ENCODE peak calls at places on chromosomes 13 and 19, in eight cellular contexts. U is cardiac fibroblast; D is upper lobe of right lung; N is tibial nerve; B is CD8-positive, alpha-beta T cell; H is foreskin fibroblast; P is astrocyte of the spinal cord; Y is choroid plexus epithelial cell. E is an unnamed sample.

GRCh38 chr13:100565291-100565690 is 23.3 kb downstream of the GGACT start:
- DNase-seq in U (no peak), Y (no peak), D (no peak), P (no peak), B (no peak), H (no peak), N (no peak), E (no peak)

GRCh38 chr13:101845501-101846012 is 393.1 kb downstream of the ITGBL1 start:
- DNase-seq in B (no peak), Y (peak), N (no peak), U (no peak), P (peak), H (no peak), D (no peak), E (no peak)

GRCh38 chr19:8240274-8241229 is 31.4 kb downstream of the CERS4 start:
- DNase-seq in Y (peak), B (peak), H (peak), D (peak), N (peak), P (peak), U (peak), E (peak)

GRCh38 chr13:35947315-35947714 is 183.9 kb downstream of the DCLK1 start:
- DNase-seq in N (no peak), B (no peak), P (no peak), Y (no peak), D (no peak), H (no peak), U (no peak), E (no peak)

GRCh38 chr13:99258210-99258860 is at the start of gene GPR18:
- DNase-seq in U (no peak), D (no peak), Y (no peak), P (no peak), B (peak), N (no peak), H (no peak), E (no peak)

GRCh38 chr13:95643814-95644598 is 500 bp downstream of the DZIP1 start:
- DNase-seq in B (no peak), D (no peak), P (peak), U (peak), N (no peak), Y (peak), H (peak), E (peak)

GRCh38 chr13:98203641-98204326 is 26.7 kb upstream of the RNF113B start:
- DNase-seq in P (no peak), D (no peak), U (no peak), B (no peak), H (no peak), Y (no peak), N (no peak), E (no peak)

GRCh38 chr13:108200781-108201398 is 14.4 kb downstream of the LIG4 start:
- DNase-seq in N (no peak), Y (peak), D (no peak), U (peak), B (no peak), P (no peak), H (peak), E (peak)

GRCh38 chr13:36344886-36345437 is 1.2 kb downstream of the SPART start:
- DNase-seq in U (peak), Y (peak), D (no peak), P (no peak), H (no peak), B (peak), N (no peak), E (peak)

GRCh38 chr19:4523306-4524110 is 5.2 kb upstream of the PLIN4 start:
- DNase-seq in N (no peak), U (peak), D (peak), P (no peak), H (no peak), Y (peak), B (peak), E (peak)

GRCh38 chr19:2374808-2375207 is 14.7 kb downstream of the TMPRSS9 start:
- DNase-seq in N (no peak), H (no peak), U (no peak), P (no peak), D (no peak), B (no peak), Y (no peak), E (no peak)

GRCh38 chr13:47112900-47113299 is 216.0 kb upstream of the HTR2A start:
- DNase-seq in P (no peak), D (no peak), N (no peak), Y (no peak), B (no peak), H (no peak), U (no peak), E (no peak)

GRCh38 chr19:39296055-39296645 is at the start of gene IFNL1:
- DNase-seq in B (no peak), U (no peak), N (no peak), D (peak), Y (no peak), P (no peak), H (no peak), E (no peak)

GRCh38 chr19:20558011-20558410 is 7.6 kb downstream of the ZNF737 start:
- DNase-seq in D (no peak), U (no peak), Y (no peak), B (no peak), N (no peak), P (no peak), H (no peak), E (no peak)

GRCh38 chr19:50496189-50497029 is 14.6 kb downstream of the JOSD2 start:
- DNase-seq in P (no peak), D (peak), B (no peak), H (no peak), N (no peak), Y (no peak), U (peak), E (no peak)

GRCh38 chr19:16416574-16416973 is 55.2 kb downstream of the EPS15L1 start:
- DNase-seq in D (no peak), B (no peak), P (no peak), Y (no peak), H (no peak), U (no peak), N (no peak), E (no peak)

GRCh38 chr13:84431646-84432045 is 549.4 kb upstream of the SLITRK1 start:
- DNase-seq in H (peak), N (no peak), B (no peak), P (peak), U (peak), Y (peak), D (no peak), E (no peak)

GRCh38 chr13:27966641-27967202 is 2.4 kb downstream of the CDX2 start:
- DNase-seq in P (no peak), Y (no peak), B (no peak), N (no peak), H (no peak), D (no peak), U (no peak), E (no peak)

GRCh38 chr19:33311326-33311682 is 9.0 kb upstream of the CEBPA start:
- DNase-seq in N (no peak), P (no peak), D (peak), B (no peak), U (no peak), H (no peak), Y (no peak), E (no peak)

DNA sequence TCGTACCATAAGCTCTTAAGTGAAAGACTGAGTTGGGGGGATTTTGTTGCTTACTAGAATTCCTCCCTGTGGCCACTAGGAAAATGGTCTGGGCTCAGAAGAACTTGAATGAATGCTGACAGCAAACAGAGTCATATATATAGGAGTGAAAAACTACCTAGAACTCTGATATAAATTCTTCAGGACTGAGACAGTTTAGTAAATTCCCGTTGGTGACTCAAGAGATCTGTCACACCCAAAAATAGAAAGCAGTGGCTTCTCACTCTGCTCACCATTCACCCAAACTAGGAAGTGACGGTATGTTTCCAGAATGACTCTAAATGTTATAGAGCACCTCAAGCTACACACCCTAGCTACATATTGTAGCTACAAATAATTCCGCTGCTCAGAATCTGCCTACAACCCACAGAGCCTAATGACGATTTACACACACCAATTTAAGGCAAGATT is 116.2 kb downstream of the TBC1D4 start:
- DNase-seq in U (peak), N (no peak), P (peak), H (peak), D (no peak), B (no peak), Y (peak), E (peak)
- TF ChIP-seq CTCF in U (peak), N (no peak), P (no peak), H (no peak), D (no peak), B (no peak), Y (peak), E (peak)

GRCh38 chr13:113822266-113822665 is 41.6 kb downstream of the GAS6 start:
- DNase-seq in Y (no peak), B (no peak), D (no peak), U (no peak), N (no peak), H (no peak), P (no peak), E (no peak)

GRCh38 chr13:113819731-113820715 is 43.9 kb downstream of the GAS6 start:
- DNase-seq in P (peak), U (no peak), Y (peak), H (no peak), D (no peak), B (no peak), N (no peak), E (no peak)

GRCh38 chr13:113821847-113822246 is 42.0 kb downstream of the GAS6 start:
- DNase-seq in P (no peak), Y (no peak), U (no peak), B (no peak), H (no peak), N (no peak), D (no peak), E (no peak)

GRCh38 chr13:113819341-113819730 is 44.5 kb downstream of the GAS6 start:
- DNase-seq in N (no peak), B (no peak), H (no peak), Y (no peak), P (no peak), D (no peak), U (no peak), E (no peak)

GRCh38 chr13:113820813-113821651 is 42.8 kb downstream of the GAS6 start:
- DNase-seq in D (no peak), P (peak), H (peak), B (no peak), U (peak), Y (peak), N (peak), E (peak)
- TF ChIP-seq CTCF in D (no peak), P (peak), H (peak), B (no peak), U (peak), Y (no peak), N (no peak), E (no peak)

GRCh38 chr19:27773318-27774094 is 1439.4 kb downstream of the UQCRFS1 start:
- DNase-seq in B (no peak), D (no peak), H (no peak), U (no peak), P (no peak), Y (no peak), N (no peak), E (no peak)

GRCh38 chr19:27775395-27775794 is 1437.6 kb downstream of the UQCRFS1 start:
- DNase-seq in H (no peak), D (no peak), N (no peak), U (no peak), B (no peak), P (no peak), Y (peak), E (no peak)

GRCh38 chr19:27774337-27774736 is 1438.6 kb downstream of the UQCRFS1 start:
- DNase-seq in H (no peak), B (no peak), D (no peak), Y (peak), N (no peak), U (no peak), P (no peak), E (no peak)

GRCh38 chr19:27776020-27776419 is 1436.9 kb downstream of the UQCRFS1 start:
- DNase-seq in N (no peak), U (peak), B (no peak), P (peak), Y (peak), H (peak), D (no peak), E (peak)

GRCh38 chr19:27774827-27775226 is 1438.1 kb downstream of the UQCRFS1 start:
- DNase-seq in Y (peak), U (no peak), N (no peak), P (no peak), D (no peak), H (no peak), B (no peak), E (no peak)
- TF ChIP-seq CTCF in Y (peak), U (peak), N (no peak), P (peak), D (peak), H (peak), B (peak), E (peak)

GRCh38 chr13:44048326-44048725 is 168.6 kb downstream of the LACC1 start:
- DNase-seq in U (peak), Y (peak), B (no peak), H (no peak), P (no peak), D (no peak), N (no peak), E (peak)
- TF ChIP-seq CTCF in U (peak), Y (no peak), B (no peak), H (no peak), P (no peak), D (peak), N (no peak), E (peak)

DNA sequence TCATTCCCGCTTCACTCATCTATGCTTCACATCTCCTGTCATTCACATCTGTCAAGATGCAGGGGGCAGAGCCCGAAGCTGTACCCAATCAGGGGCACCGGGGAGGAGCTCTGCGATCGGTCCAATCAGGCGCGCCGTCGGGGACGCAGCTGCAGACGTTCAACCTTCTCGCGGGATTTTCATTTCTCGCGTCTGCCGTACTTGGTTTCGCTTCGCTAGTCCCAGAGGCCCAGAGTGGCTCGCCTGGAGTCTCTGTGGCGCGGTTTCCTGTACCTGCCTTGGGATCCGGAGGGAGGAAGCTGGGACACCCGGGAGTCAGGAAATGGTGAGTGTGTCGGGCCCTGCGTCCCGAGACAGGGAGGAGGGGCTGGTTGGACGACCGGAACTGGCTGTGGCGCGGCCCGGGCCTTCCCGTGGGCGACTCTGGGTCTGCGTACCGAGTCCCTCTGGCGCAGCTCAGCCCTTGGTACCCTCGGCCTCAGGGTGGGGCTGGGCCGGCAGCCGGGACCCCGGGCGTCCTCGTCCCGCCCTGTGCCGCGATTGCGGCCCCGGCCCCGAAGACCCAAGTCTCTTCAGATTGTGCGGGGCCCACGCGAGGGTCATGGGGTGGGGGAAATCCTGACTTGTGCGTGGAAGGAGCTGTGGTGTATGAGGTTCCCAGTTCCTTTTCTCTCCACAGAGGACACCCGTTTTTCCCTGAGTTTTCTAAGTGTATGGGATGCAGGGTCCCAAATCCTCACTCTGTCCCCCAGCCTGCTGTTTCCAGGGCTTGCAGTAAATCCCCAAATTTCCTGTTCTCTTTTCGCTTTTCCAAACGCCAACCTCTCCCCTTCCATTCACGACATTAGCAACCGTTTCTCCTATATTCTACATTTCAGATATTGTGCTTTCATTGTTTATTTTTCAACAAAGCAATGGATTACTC is at the start of gene ZNF136:
- DNase-seq in H (peak), P (peak), N (peak), B (peak), D (peak), Y (peak), U (peak), E (peak)
- TF ChIP-seq CTCF in H (no peak), P (no peak), N (no peak), B (no peak), D (no peak), Y (no peak), U (no peak), E (no peak)

DNA sequence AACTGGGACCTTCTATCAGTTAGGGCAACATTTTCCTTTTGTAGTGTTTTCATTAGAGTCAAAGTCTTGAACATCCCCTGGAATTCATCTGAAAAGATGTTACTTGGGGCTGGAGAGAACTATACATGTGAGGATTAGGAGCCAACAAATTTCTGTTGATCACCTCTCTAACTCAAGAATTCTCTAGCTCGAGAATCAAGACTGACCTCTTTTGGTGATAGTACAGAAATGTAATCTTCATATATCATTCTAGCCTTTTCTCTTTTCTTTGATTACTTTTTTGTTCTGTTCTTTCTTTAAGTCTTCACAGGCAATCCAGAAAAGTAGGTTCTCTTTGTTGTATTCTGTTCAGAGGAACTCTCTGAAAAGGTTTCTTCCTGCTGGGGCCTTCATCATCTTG is 26.4 kb downstream of the ELF1 start:
- DNase-seq in U (peak), H (no peak), D (no peak), Y (peak), P (no peak), N (no peak), B (no peak), E (no peak)
- TF ChIP-seq CTCF in U (no peak), H (no peak), D (no peak), Y (peak), P (no peak), N (no peak), B (peak), E (peak)

DNA sequence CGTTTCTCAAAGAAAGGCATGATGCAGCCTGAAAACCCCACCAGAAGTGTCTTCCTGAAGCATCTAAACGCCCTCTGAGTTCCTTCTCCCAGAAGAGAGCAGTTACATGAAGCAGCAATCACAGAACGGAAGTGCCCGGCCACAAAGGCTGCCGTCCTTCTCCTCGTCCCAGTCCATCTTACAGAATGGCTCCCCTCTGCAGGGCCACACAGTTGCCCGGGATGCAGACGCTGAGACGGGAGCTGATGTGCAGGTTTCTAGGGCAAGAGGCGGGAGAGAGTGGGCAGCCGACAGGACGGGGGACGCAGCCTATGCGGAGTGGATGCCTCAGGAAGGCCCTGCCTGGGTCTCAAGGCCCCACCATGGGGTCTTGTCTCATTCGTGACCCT is 34.9 kb downstream of the RASA3 start:
- DNase-seq in Y (no peak), D (no peak), B (no peak), H (no peak), U (no peak), P (no peak), N (no peak), E (no peak)
- TF ChIP-seq CTCF in Y (no peak), D (no peak), B (no peak), H (no peak), U (no peak), P (no peak), N (no peak), E (no peak)

DNA sequence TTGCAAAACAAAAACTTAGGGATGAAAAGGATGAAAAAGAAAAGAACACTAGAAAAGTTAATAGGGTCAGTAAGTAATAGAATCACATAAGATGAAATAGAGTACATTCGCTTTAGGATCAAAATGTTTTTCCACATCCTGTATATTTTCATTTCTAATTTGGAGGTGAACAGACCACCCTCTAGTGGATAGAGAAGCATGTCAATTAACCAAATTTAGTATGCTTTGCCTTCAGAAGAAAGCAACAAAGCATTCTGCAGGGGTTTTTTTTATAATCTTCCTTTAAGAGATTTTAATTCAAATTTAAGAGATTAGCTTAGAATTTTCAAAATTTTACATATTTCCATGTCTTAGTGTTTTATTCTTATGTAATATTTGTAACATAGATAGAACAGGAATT is 610.9 kb upstream of the SGCG start:
- DNase-seq in U (no peak), D (no peak), P (no peak), N (no peak), H (no peak), Y (no peak), B (no peak), E (no peak)
- TF ChIP-seq CTCF in U (no peak), D (peak), P (no peak), N (no peak), H (no peak), Y (no peak), B (no peak), E (peak)

E was measured in MCF 10A.